ENCODE peak calls at places on chromosome 15, in seven cellular contexts. J, Q, D, A, O, I and W are unnamed samples.
A peak's percentile ranks its signal among the peaks of the same experiment; 100 is the strongest.

GRCh38 chr15:65916664-65917406 is 47.5 kb downstream of the RAB11A start:
- DNase-seq in J (peak; percentile 74), Q (peak; percentile 82), D (peak; percentile 85), A (peak; percentile 74), O (peak; percentile 82), I (peak; percentile 81), W (peak; percentile 61)

GRCh38 chr15:63030101-63030528 is 12.4 kb upstream of the TPM1 start:
- DNase-seq in J (peak; percentile 63), Q (peak; percentile 26), D (no peak), A (no peak), O (no peak), I (no peak), W (peak; percentile 27)

GRCh38 chr15:70265466-70265978 is 167.8 kb upstream of the TLE3 start:
- DNase-seq in J (no peak), Q (no peak), D (no peak), A (no peak), O (no peak), I (no peak), W (no peak)

GRCh38 chr15:25863067-25863967 is at the start of gene ATP10A:
- DNase-seq in J (peak; percentile 71), Q (peak; percentile 8), D (peak; percentile 56), A (peak; percentile 24), O (peak; percentile 44), I (peak; percentile 73), W (no peak)

GRCh38 chr15:84915011-84915958 is 30.8 kb downstream of the SLC28A1 start:
- DNase-seq in J (peak; percentile 86), Q (peak; percentile 93), D (peak; percentile 60), A (no peak), O (peak; percentile 96), I (no peak), W (peak; percentile 98)

GRCh38 chr15:67164811-67165652 is 89.4 kb downstream of the AAGAB start:
- DNase-seq in J (peak; percentile 70), Q (no peak), D (peak; percentile 87), A (no peak), O (peak; percentile 89), I (peak; percentile 74), W (no peak)

GRCh38 chr15:101056366-101057334 is 137.5 kb downstream of the LRRK1 start:
- DNase-seq in J (no peak), Q (no peak), D (no peak), A (no peak), O (no peak), I (peak; percentile 41), W (no peak)

GRCh38 chr15:63522143-63522531 is 17.7 kb downstream of the USP3 start:
- DNase-seq in J (no peak), Q (no peak), D (no peak), A (no peak), O (no peak), I (no peak), W (peak; percentile 37)

GRCh38 chr15:31435256-31435781 is 108.7 kb downstream of the KLF13 start:
- DNase-seq in J (peak; percentile 72), Q (peak; percentile 91), D (peak; percentile 83), A (peak; percentile 30), O (peak; percentile 95), I (peak; percentile 73), W (peak; percentile 66)

GRCh38 chr15:98681061-98681460 is 32.7 kb downstream of the IGF1R start:
- DNase-seq in J (no peak), Q (no peak), D (no peak), A (no peak), O (no peak), I (no peak), W (no peak)

GRCh38 chr15:98684995-98685525 is 36.7 kb downstream of the IGF1R start:
- DNase-seq in J (peak; percentile 28), Q (no peak), D (no peak), A (no peak), O (no peak), I (no peak), W (no peak)

GRCh38 chr15:98682992-98683701 is 34.8 kb downstream of the IGF1R start:
- DNase-seq in J (peak; percentile 40), Q (peak; percentile 73), D (no peak), A (no peak), O (no peak), I (no peak), W (no peak)

GRCh38 chr15:98684441-98684840 is 36.1 kb downstream of the IGF1R start:
- DNase-seq in J (peak; percentile 78), Q (peak; percentile 71), D (no peak), A (no peak), O (no peak), I (no peak), W (no peak)

DNA sequence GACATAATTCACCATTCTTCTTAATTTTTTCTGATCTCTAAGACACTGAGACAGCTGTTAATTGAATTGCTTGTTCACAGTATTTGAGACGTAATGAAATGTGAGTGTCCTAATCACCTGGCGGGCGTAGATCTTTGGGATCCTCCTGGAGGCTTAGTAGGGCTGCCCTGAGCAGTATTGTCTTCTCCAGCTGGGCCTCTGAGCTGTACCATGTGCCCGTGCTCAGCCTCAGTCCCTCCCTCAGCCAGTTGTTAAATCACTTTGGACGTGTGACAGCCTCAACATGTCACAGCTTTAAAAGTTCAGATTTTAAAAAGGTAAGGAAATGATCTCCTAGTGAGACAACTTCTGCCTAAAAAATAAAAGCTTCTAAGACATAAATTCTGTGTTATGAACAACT is 35.5 kb downstream of the IGF1R start:
- DNase-seq in J (no peak), Q (peak; percentile 19), D (no peak), A (no peak), O (no peak), I (no peak), W (no peak)
- H3K4me1 ChIP-seq in J (peaks cover 31% of the 10 kb centered on the region), Q (peaks cover 24% of the 10 kb centered on the region), D (peaks cover 28% of the 10 kb centered on the region), A (no peaks in the 10 kb centered on the region), O (peaks cover 18% of the 10 kb centered on the region), I (peaks cover 18% of the 10 kb centered on the region), W (peaks cover 10% of the 10 kb centered on the region)

GRCh38 chr15:82537351-82537908 is 2.8 kb downstream of the RPS17 start:
- DNase-seq in J (no peak), Q (no peak), D (no peak), A (no peak), O (no peak), I (no peak), W (no peak)
- H2AK5ac ChIP-seq in J (no peak overlapping the region), Q (no peak overlapping the region), D (no peak overlapping the region), A (no peak overlapping the region), O (no peak overlapping the region), I (no peak overlapping the region), W (no peak overlapping the region)

GRCh38 chr15:33137101-33137500 is 57.4 kb downstream of the FMN1 start:
- DNase-seq in J (no peak), Q (no peak), D (no peak), A (no peak), O (no peak), I (no peak), W (no peak)

GRCh38 chr15:33135355-33135781 is 59.1 kb downstream of the FMN1 start:
- DNase-seq in J (no peak), Q (no peak), D (no peak), A (no peak), O (no peak), I (no peak), W (no peak)

GRCh38 chr15:33132722-33133345 is 61.7 kb downstream of the FMN1 start:
- DNase-seq in J (peak; percentile 76), Q (peak; percentile 67), D (peak; percentile 52), A (peak; percentile 67), O (peak; percentile 82), I (no peak), W (peak; percentile 62)

GRCh38 chr15:33126559-33127290 is 67.8 kb downstream of the FMN1 start:
- DNase-seq in J (peak; percentile 98), Q (peak; percentile 92), D (no peak), A (no peak), O (peak; percentile 93), I (no peak), W (no peak)

DNA sequence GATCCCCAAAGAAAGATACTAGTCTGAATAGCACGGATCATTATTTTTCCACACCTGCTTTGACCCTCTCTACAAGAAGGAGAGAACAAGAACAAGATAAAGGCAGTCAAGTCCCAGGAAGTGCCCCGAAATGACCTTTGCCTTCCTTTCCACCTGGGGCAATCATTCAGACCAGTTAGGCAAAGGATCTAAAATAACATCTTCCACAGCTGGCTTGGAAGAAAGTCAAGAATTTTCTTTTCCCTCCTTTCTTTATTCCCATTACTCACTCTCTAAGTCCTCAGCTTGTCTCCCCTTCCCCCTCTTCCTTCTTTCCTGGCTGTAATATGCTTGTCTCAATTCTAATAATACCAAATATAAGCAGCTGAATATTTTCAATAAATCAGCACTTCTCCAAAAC is 62.6 kb downstream of the FMN1 start:
- DNase-seq in J (peak; percentile 72), Q (no peak), D (no peak), A (no peak), O (no peak), I (no peak), W (no peak)
- H3K4me1 ChIP-seq in J (peaks cover 10% of the 10 kb centered on the region), Q (peaks cover 2% of the 10 kb centered on the region), D (no peaks in the 10 kb centered on the region), A (no peaks in the 10 kb centered on the region), O (peaks cover under 1% of the 10 kb centered on the region), I (no peaks in the 10 kb centered on the region), W (peaks cover 2% of the 10 kb centered on the region)

GRCh38 chr15:50476143-50476542 is 51.9 kb downstream of the USP8 start:
- DNase-seq in J (no peak), Q (no peak), D (no peak), A (no peak), O (no peak), I (no peak), W (no peak)

GRCh38 chr15:50471072-50471471 is 46.9 kb downstream of the USP8 start:
- DNase-seq in J (no peak), Q (no peak), D (no peak), A (no peak), O (no peak), I (no peak), W (no peak)
- H2AK5ac ChIP-seq in J (no peak overlapping the region), Q (no peak overlapping the region), D (no peak overlapping the region), A (no peak overlapping the region), O (no peak overlapping the region), I (no peak overlapping the region), W (no peak overlapping the region)

GRCh38 chr15:40472171-40472727 is 1.5 kb downstream of the CHST14 start:
- DNase-seq in J (no peak), Q (no peak), D (no peak), A (no peak), O (no peak), I (no peak), W (no peak)
- H3K4me1 ChIP-seq in J (peaks cover 12% of the 10 kb centered on the region), Q (peaks cover 18% of the 10 kb centered on the region), D (no peaks in the 10 kb centered on the region), A (no peaks in the 10 kb centered on the region), O (peaks cover 4% of the 10 kb centered on the region), I (peaks cover 10% of the 10 kb centered on the region), W (peaks cover 24% of the 10 kb centered on the region)